ENCODE peak calls at places on chromosomes 16 and 17, in nine cellular contexts. G is Panc1, F is body of pancreas, X is endodermal cell, O is sigmoid colon, W is mammary epithelial cell, D is HAP-1, R is prostate gland, M is psoas muscle. U is an unnamed sample. For H3K4me1, the result is how much of the 10 kb centered on the place peaks cover.

GRCh38 chr17:6666077-6666521 is 14.5 kb downstream of the C17orf100 start:
- DNase-seq in G (no peak), F (peak), X (peak), O (peak), W (peak), D (peak), R (peak), M (peak), U (peak)

GRCh38 chr17:30232822-30233427 is 2.6 kb downstream of the SLC6A4 start:
- DNase-seq in G (no peak), F (no peak), X (no peak), O (no peak), W (no peak), D (no peak), R (no peak), M (no peak), U (peak)

GRCh38 chr16:67158637-67159600 is 790 bp downstream of the TRADD start:
- DNase-seq in G (no peak), F (peak), X (peak), O (no peak), W (peak), D (peak), R (no peak), M (peak), U (peak)

GRCh38 chr17:8581002-8581658 is 49.4 kb downstream of the MYH10 start:
- DNase-seq in G (no peak), F (no peak), X (no peak), O (no peak), W (peak), D (peak), R (no peak), M (no peak), U (no peak)

GRCh38 chr17:42111265-42111636 is 1.3 kb downstream of the DHX58 start:
- DNase-seq in G (no peak), F (no peak), X (no peak), O (no peak), W (no peak), D (no peak), R (no peak), M (no peak), U (no peak)

GRCh38 chr17:77738666-77739531 is 219.6 kb upstream of the TNRC6C start:
- DNase-seq in G (no peak), F (peak), X (peak), O (peak), W (no peak), D (no peak), R (no peak), M (no peak), U (peak)

GRCh38 chr17:50059759-50060273 is 3.9 kb downstream of the ITGA3 start:
- DNase-seq in G (no peak), F (no peak), X (peak), O (no peak), W (peak), D (no peak), R (no peak), M (no peak), U (peak)

GRCh38 chr17:67377727-67378443 is 804 bp downstream of the PITPNC1 start:
- DNase-seq in G (no peak), F (peak), X (peak), O (peak), W (peak), D (no peak), R (peak), M (peak), U (peak)

GRCh38 chr17:76572201-76572910 is 13.3 kb downstream of the ST6GALNAC2 start:
- DNase-seq in G (no peak), F (no peak), X (no peak), O (no peak), W (no peak), D (no peak), R (no peak), M (no peak), U (peak)

GRCh38 chr17:38914741-38915638 is 10.4 kb upstream of the LASP1NB start:
- DNase-seq in G (no peak), F (no peak), X (peak), O (peak), W (no peak), D (no peak), R (no peak), M (no peak), U (peak)

GRCh38 chr16:1961651-1962067 is 2.3 kb downstream of the NDUFB10 start:
- DNase-seq in G (no peak), F (no peak), X (peak), O (no peak), W (no peak), D (peak), R (no peak), M (no peak), U (peak)

GRCh38 chr16:28191364-28191985 is 20.3 kb downstream of the XPO6 start:
- DNase-seq in G (no peak), F (no peak), X (no peak), O (no peak), W (peak), D (no peak), R (peak), M (no peak), U (no peak)

GRCh38 chr17:83124871-83125514 is 45.6 kb downstream of the METRNL start:
- DNase-seq in G (no peak), F (no peak), X (peak), O (peak), W (no peak), D (no peak), R (no peak), M (peak), U (peak)

GRCh38 chr17:39753514-39754160 is 15.9 kb downstream of the GRB7 start:
- DNase-seq in G (no peak), F (peak), X (peak), O (peak), W (no peak), D (no peak), R (peak), M (peak), U (peak)

GRCh38 chr16:8583199-8583598 is 7.1 kb downstream of the TMEM114 start:
- DNase-seq in G (no peak), F (no peak), X (no peak), O (no peak), W (peak), D (no peak), R (no peak), M (no peak), U (no peak)

GRCh38 chr17:72632026-72632684 is 460.3 kb downstream of the SLC39A11 start:
- DNase-seq in G (no peak), F (peak), X (no peak), O (no peak), W (no peak), D (no peak), R (no peak), M (no peak), U (no peak)

GRCh38 chr16:10370096-10370726 is 15.7 kb upstream of the ATF7IP2 start:
- DNase-seq in G (no peak), F (no peak), X (no peak), O (no peak), W (no peak), D (no peak), R (no peak), M (no peak), U (peak)

GRCh38 chr16:2194852-2195315 is 1.5 kb downstream of the CASKIN1 start:
- DNase-seq in G (peak), F (peak), X (peak), O (no peak), W (peak), D (peak), R (peak), M (no peak), U (no peak)

GRCh38 chr16:67415872-67416793 is at the start of gene ZDHHC1:
- DNase-seq in G (no peak), F (peak), X (peak), O (peak), W (peak), D (peak), R (peak), M (peak), U (peak)

GRCh38 chr16:3904875-3905274 is 24.4 kb upstream of the CREBBP start:
- DNase-seq in G (no peak), F (no peak), X (no peak), O (no peak), W (no peak), D (no peak), R (no peak), M (no peak), U (peak)

GRCh38 chr17:79031996-79032875 is 8.3 kb downstream of the C1QTNF1 start:
- DNase-seq in G (no peak), F (no peak), X (peak), O (peak), W (no peak), D (no peak), R (no peak), M (no peak), U (peak)

GRCh38 chr16:28193530-28194423 is 18.0 kb downstream of the XPO6 start:
- DNase-seq in G (no peak), F (no peak), X (no peak), O (no peak), W (peak), D (peak), R (no peak), M (no peak), U (no peak)

GRCh38 chr16:638034-638543 is 2.0 kb upstream of the METTL26 start:
- DNase-seq in G (no peak), F (peak), X (no peak), O (no peak), W (no peak), D (no peak), R (no peak), M (no peak), U (peak)

GRCh38 chr17:7407033-7407432 is 612 bp upstream of the NLGN2 start:
- DNase-seq in G (no peak), F (no peak), X (no peak), O (no peak), W (no peak), D (no peak), R (no peak), M (no peak), U (no peak)

GRCh38 chr17:77897741-77898301 is 60.7 kb upstream of the TNRC6C start:
- DNase-seq in G (no peak), F (no peak), X (no peak), O (peak), W (no peak), D (no peak), R (no peak), M (peak), U (no peak)

GRCh38 chr17:72116692-72117469 is 3.9 kb upstream of the SOX9 start:
- DNase-seq in G (no peak), F (peak), X (peak), O (no peak), W (peak), D (no peak), R (no peak), M (no peak), U (no peak)

GRCh38 chr16:65622161-65622560 is 500.3 kb upstream of the CDH11 start:
- DNase-seq in G (no peak), F (no peak), X (no peak), O (no peak), W (no peak), D (no peak), R (no peak), M (no peak), U (no peak)

GRCh38 chr17:2844386-2844785 is 48.1 kb downstream of the RAP1GAP2 start:
- DNase-seq in G (no peak), F (peak), X (peak), O (no peak), W (no peak), D (no peak), R (no peak), M (no peak), U (no peak)

GRCh38 chr17:43530303-43531081 is 15.6 kb downstream of the ETV4 start:
- DNase-seq in G (no peak), F (peak), X (peak), O (peak), W (peak), D (peak), R (peak), M (peak), U (peak)

GRCh38 chr17:55264273-55264639 is 504 bp upstream of the HLF start:
- DNase-seq in G (no peak), F (no peak), X (peak), O (no peak), W (no peak), D (no peak), R (no peak), M (no peak), U (peak)

GRCh38 chr16:81035975-81036750 is 521 bp downstream of the ATMIN start:
- DNase-seq in G (no peak), F (peak), X (peak), O (peak), W (peak), D (no peak), R (peak), M (peak), U (peak)

GRCh38 chr17:30230596-30231125 is 4.8 kb downstream of the SLC6A4 start:
- DNase-seq in G (no peak), F (no peak), X (peak), O (no peak), W (peak), D (no peak), R (no peak), M (no peak), U (peak)

GRCh38 chr17:41215681-41216080 is 10.8 kb upstream of the KRTAP9-2 start:
- DNase-seq in G (no peak), F (no peak), X (no peak), O (no peak), W (no peak), D (no peak), R (no peak), M (no peak), U (no peak)

GRCh38 chr17:45688353-45688752 is 95.8 kb upstream of the CRHR1 start:
- DNase-seq in G (no peak), F (no peak), X (no peak), O (peak), W (no peak), D (no peak), R (no peak), M (no peak), U (no peak)

GRCh38 chr16:87271256-87271655 is 45.9 kb downstream of the C16orf95 start:
- DNase-seq in G (no peak), F (no peak), X (no peak), O (peak), W (no peak), D (no peak), R (no peak), M (no peak), U (peak)

GRCh38 chr16:79607587-79607986 is 7.0 kb upstream of the MAF start:
- DNase-seq in G (no peak), F (no peak), X (no peak), O (no peak), W (peak), D (no peak), R (no peak), M (no peak), U (no peak)

GRCh38 chr16:15538484-15538883 is 104.1 kb downstream of the BMERB1 start:
- DNase-seq in G (no peak), F (no peak), X (no peak), O (no peak), W (no peak), D (no peak), R (no peak), M (no peak), U (no peak)

GRCh38 chr16:88491560-88492310 is 38.7 kb downstream of the ZFPM1 start:
- DNase-seq in G (no peak), F (no peak), X (no peak), O (no peak), W (no peak), D (no peak), R (no peak), M (no peak), U (no peak)

GRCh38 chr17:57889892-57890856 is 40.3 kb upstream of the MRPS23 start:
- DNase-seq in G (no peak), F (peak), X (peak), O (peak), W (peak), D (no peak), R (peak), M (peak), U (no peak)

GRCh38 chr16:85290626-85291301 is 178.5 kb upstream of the CIBAR2 start:
- DNase-seq in G (no peak), F (no peak), X (no peak), O (no peak), W (no peak), D (no peak), R (no peak), M (no peak), U (no peak)

DNA sequence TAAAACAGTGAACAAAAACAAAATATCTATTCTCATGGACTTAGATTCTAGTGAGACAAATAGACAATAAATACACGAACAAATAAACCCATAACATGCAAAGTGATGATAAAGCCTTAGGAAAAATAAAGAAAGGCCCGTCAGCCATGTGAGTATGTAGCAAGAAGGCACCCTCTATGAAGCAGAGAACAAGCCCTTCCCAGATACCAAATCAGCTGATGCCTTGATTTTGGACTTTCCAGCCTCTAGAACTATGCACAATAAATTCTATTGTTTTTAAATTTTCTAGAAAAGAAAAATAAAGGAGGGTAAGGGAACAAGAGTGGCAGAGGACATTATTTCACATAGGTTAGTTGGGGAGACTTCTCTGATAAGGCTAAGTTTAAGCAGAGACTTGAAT is 40.7 kb upstream of the SMURF2 start:
- DNase-seq in G (no peak), F (no peak), X (no peak), O (no peak), W (no peak), D (no peak), R (no peak), M (no peak), U (no peak)
- H3K4me1 ChIP-seq in G (under half), F (under half), X (under half), O (under half), W (under half), D (under half), R (under half), M (under half), U (under half)

DNA sequence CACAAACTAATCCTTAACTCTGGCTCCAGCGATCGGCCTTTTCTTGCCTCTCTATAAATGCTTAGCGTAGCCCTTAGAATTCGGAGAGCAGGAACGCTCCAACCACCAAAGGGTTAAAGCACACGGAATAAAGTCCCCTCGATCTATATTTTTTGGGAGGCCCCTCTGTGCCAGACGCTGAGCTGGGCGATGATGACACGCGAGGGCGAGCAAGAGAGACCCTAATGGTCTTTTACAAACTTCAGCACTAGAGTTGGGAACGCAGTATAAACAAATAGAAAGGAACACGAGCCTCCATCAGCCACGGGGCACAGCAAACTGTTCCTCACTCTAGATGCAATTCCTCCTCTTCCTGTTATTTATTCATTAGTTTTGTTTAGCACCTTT is 1.8 kb downstream of the TOX3 start:
- DNase-seq in G (no peak), F (no peak), X (peak), O (no peak), W (no peak), D (no peak), R (no peak), M (no peak), U (no peak)
- H3K4me1 ChIP-seq in G (under half), F (under half), X (under half), O (under half), W (under half), D (under half), R (under half), M (under half), U (under half)

DNA sequence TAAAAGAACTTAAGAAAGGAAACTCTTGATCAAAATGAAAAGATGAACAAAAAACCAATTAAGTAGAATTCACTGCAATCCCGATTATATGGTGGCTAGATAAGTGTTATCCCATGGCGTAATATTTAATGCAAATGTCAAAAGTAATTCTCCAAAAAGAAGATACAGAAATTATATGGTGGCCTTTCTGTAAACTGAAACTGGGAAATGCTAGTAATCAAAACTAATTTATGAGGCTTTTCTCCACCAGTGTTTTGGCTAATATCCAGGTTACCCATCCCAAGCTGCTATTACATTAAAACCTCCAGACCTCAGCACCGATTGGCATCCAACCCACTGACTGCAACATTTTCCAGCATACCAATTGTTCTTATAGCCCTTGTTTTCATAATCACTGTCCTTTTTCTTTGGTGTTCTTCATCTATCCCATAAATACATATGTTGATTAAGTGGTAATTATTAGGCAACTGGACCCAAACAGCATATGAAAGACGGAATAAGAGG is 77.2 kb upstream of the TNRC6A start:
- DNase-seq in G (no peak), F (no peak), X (no peak), O (no peak), W (no peak), D (no peak), R (no peak), M (no peak), U (no peak)
- H3K4me1 ChIP-seq in G (under half), F (under half), X (under half), O (under half), W (under half), D (under half), R (under half), M (under half), U (under half)

DNA sequence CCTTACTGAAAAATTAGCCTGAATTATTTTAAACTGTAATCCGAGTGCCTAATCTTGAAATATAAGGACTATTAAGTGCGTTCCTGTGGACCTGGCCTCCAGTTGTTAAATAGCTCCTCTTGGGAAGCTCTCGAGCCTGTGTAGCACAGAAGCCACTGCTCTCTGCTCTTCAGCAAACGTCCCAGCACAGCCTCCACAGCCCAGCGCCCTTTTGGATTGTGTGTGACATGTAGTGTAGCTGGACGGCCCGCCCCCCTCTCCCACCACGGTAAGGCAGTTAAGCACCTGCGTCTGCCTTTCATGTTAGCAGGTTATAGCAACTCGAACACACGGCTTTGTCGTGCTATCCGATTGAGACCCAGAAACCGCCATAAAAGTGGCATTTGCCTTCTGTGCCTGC is 79.2 kb upstream of the CHMP6 start:
- DNase-seq in G (no peak), F (no peak), X (no peak), O (peak), W (no peak), D (no peak), R (no peak), M (no peak), U (peak)
- H3K4me1 ChIP-seq in G (under half), F (under half), X (under half), O (under half), W (under half), D (under half), R (under half), M (under half), U (under half)